ENCODE peak calls at places on chromosomes 5 and 9, in seven cellular contexts. K is H1, S is GM12878, W is HCT116, L is HepG2, Z is K562, H is SK-N-SH. J is an unnamed sample.

GRCh38 chr9:136015656-136016055 is 54.5 kb upstream of the UBAC1 start:
- DNase-seq in K (no peak), S (no peak), W (no peak), L (no peak), Z (no peak), H (peak), J (no peak)

GRCh38 chr5:78985407-78986223 is 505 bp upstream of the ARSB start:
- DNase-seq in K (no peak), S (no peak), W (no peak), L (peak), Z (peak), H (peak), J (no peak)

GRCh38 chr9:92934321-92934720 is 13.0 kb upstream of the FGD3 start:
- DNase-seq in K (no peak), S (no peak), W (peak), L (no peak), Z (peak), H (no peak), J (no peak)

GRCh38 chr5:169300468-169301385 is at the start of gene SLIT3:
- DNase-seq in K (peak), S (no peak), W (no peak), L (no peak), Z (no peak), H (peak), J (peak)

GRCh38 chr5:136957428-136957827 is 541.7 kb downstream of the SPOCK1 start:
- DNase-seq in K (no peak), S (no peak), W (no peak), L (no peak), Z (no peak), H (no peak), J (no peak)

GRCh38 chr5:59999056-59999455 is 105.5 kb upstream of the PDE4D start:
- DNase-seq in K (no peak), S (no peak), W (no peak), L (no peak), Z (no peak), H (no peak), J (no peak)

GRCh38 chr9:37119907-37120839 is at the start of gene ZCCHC7:
- DNase-seq in K (peak), S (peak), W (peak), L (peak), Z (peak), H (peak), J (peak)

GRCh38 chr9:70510157-70510770 is 95.8 kb upstream of the KLF9 start:
- DNase-seq in K (peak), S (no peak), W (peak), L (peak), Z (peak), H (peak), J (peak)

GRCh38 chr9:34562136-34562745 is 27.3 kb downstream of the CNTFR start:
- DNase-seq in K (no peak), S (no peak), W (no peak), L (no peak), Z (peak), H (peak), J (no peak)

GRCh38 chr5:39426136-39426535 is 1.4 kb upstream of the DAB2 start:
- DNase-seq in K (no peak), S (no peak), W (no peak), L (no peak), Z (no peak), H (no peak), J (no peak)

GRCh38 chr5:3612561-3613175 is 17.0 kb downstream of the IRX1 start:
- DNase-seq in K (no peak), S (no peak), W (no peak), L (no peak), Z (no peak), H (no peak), J (no peak)

GRCh38 chr5:9356306-9356942 is 189.5 kb downstream of the SEMA5A start:
- DNase-seq in K (no peak), S (no peak), W (no peak), L (no peak), Z (no peak), H (no peak), J (no peak)

GRCh38 chr9:5879419-5880181 is 11.1 kb upstream of the MLANA start:
- DNase-seq in K (no peak), S (no peak), W (peak), L (peak), Z (peak), H (peak), J (peak)

GRCh38 chr9:127913682-127914081 is 3.2 kb downstream of the ST6GALNAC4 start:
- DNase-seq in K (no peak), S (no peak), W (no peak), L (no peak), Z (no peak), H (no peak), J (no peak)

GRCh38 chr9:93654351-93654961 is 78.1 kb downstream of the PHF2 start:
- DNase-seq in K (no peak), S (no peak), W (no peak), L (no peak), Z (no peak), H (no peak), J (no peak)

GRCh38 chr9:136098844-136099243 is 3.8 kb upstream of the NACC2 start:
- DNase-seq in K (no peak), S (no peak), W (no peak), L (no peak), Z (no peak), H (no peak), J (no peak)

GRCh38 chr5:133381041-133381440 is 231.3 kb downstream of the FSTL4 start:
- DNase-seq in K (no peak), S (no peak), W (no peak), L (no peak), Z (no peak), H (no peak), J (no peak)

GRCh38 chr5:83446253-83446947 is 25.1 kb upstream of the VCAN start:
- DNase-seq in K (no peak), S (no peak), W (no peak), L (no peak), Z (no peak), H (no peak), J (no peak)

GRCh38 chr5:38450627-38451371 is 105.6 kb downstream of the LIFR start:
- DNase-seq in K (no peak), S (no peak), W (no peak), L (no peak), Z (no peak), H (no peak), J (no peak)

GRCh38 chr5:2193142-2193922 is 310.6 kb upstream of the IRX4 start:
- DNase-seq in K (no peak), S (no peak), W (no peak), L (no peak), Z (no peak), H (no peak), J (no peak)

GRCh38 chr5:117594165-117594564 is 1019.5 kb upstream of the SEMA6A start:
- DNase-seq in K (no peak), S (no peak), W (no peak), L (no peak), Z (no peak), H (no peak), J (no peak)

GRCh38 chr5:176697929-176698520 is 50.7 kb downstream of the TSPAN17 start:
- DNase-seq in K (no peak), S (no peak), W (no peak), L (no peak), Z (no peak), H (no peak), J (peak)

GRCh38 chr5:170985486-170985885 is 123.7 kb downstream of the RANBP17 start:
- DNase-seq in K (no peak), S (no peak), W (no peak), L (no peak), Z (no peak), H (no peak), J (no peak)

GRCh38 chr5:67156976-67157583 is 39.5 kb downstream of the CD180 start:
- DNase-seq in K (no peak), S (no peak), W (peak), L (peak), Z (peak), H (peak), J (no peak)

DNA sequence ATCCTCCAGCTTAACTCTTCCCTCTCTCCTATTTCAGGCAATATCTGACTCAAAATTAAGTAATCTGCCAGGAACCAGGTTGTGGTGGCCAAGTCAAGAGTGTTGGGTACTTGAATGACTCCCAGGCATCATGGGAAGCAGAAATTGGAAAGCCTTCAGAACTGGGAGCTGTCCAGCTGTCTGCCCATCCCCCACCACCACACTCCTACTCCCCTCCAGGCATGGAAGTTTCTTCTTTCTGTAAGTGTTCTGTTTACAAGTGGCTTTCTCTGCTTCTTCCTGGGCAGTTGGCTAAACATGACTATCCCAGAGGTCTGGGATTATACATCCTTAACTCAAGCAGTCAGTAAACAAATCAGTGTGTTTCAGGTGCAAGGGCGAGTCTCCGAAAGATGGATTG is 14.6 kb upstream of the PBX3 start:
- DNase-seq in K (no peak), S (no peak), W (no peak), L (no peak), Z (no peak), H (no peak), J (peak)
- H3K4me3 ChIP-seq in K (no peak), S (no peak), W (no peak), L (no peak), Z (no peak), H (no peak), J (no peak)

GRCh38 chr9:120925535-120926396 is 830 bp downstream of the TRAF1 start:
- DNase-seq in K (no peak), S (peak), W (no peak), L (no peak), Z (peak), H (no peak), J (no peak)
- H3K9ac ChIP-seq in K (no peak), S (peak), W (no peak), L (no peak), Z (peak), H (peak), J (peak)

GRCh38 chr5:15789661-15790060 is 289.7 kb downstream of the FBXL7 start:
- DNase-seq in K (no peak), S (no peak), W (no peak), L (no peak), Z (no peak), H (no peak), J (no peak)

GRCh38 chr5:15790446-15791005 is 290.5 kb downstream of the FBXL7 start:
- DNase-seq in K (no peak), S (no peak), W (no peak), L (no peak), Z (no peak), H (no peak), J (no peak)

GRCh38 chr5:15791274-15791673 is 291.3 kb downstream of the FBXL7 start:
- DNase-seq in K (no peak), S (no peak), W (no peak), L (no peak), Z (no peak), H (peak), J (no peak)

GRCh38 chr5:15794117-15794985 is 294.4 kb downstream of the FBXL7 start:
- DNase-seq in K (no peak), S (no peak), W (no peak), L (no peak), Z (no peak), H (peak), J (no peak)

GRCh38 chr5:15791859-15792258 is 291.9 kb downstream of the FBXL7 start:
- DNase-seq in K (no peak), S (no peak), W (no peak), L (no peak), Z (no peak), H (no peak), J (no peak)
- TF ChIP-seq YY1 in K (no peak), S (no peak), W (no peak), L (no peak), Z (no peak), H (no peak), J (no peak)

GRCh38 chr5:178561746-178562264 is 28.4 kb downstream of the COL23A1 start:
- DNase-seq in K (no peak), S (no peak), W (no peak), L (no peak), Z (no peak), H (no peak), J (no peak)
- H3K4me3 ChIP-seq in K (no peak), S (no peak), W (no peak), L (no peak), Z (no peak), H (no peak), J (no peak)

GRCh38 chr5:114325552-114325951 is 36.3 kb upstream of the KCNN2 start:
- DNase-seq in K (no peak), S (no peak), W (no peak), L (no peak), Z (no peak), H (no peak), J (no peak)

GRCh38 chr5:114330916-114331531 is 30.8 kb upstream of the KCNN2 start:
- DNase-seq in K (no peak), S (no peak), W (no peak), L (no peak), Z (no peak), H (no peak), J (no peak)

GRCh38 chr5:114332493-114332892 is 29.4 kb upstream of the KCNN2 start:
- DNase-seq in K (no peak), S (no peak), W (no peak), L (no peak), Z (no peak), H (no peak), J (no peak)

GRCh38 chr5:114324282-114324681 is 37.6 kb upstream of the KCNN2 start:
- DNase-seq in K (no peak), S (no peak), W (no peak), L (no peak), Z (no peak), H (no peak), J (no peak)

GRCh38 chr5:114327987-114328386 is 33.9 kb upstream of the KCNN2 start:
- DNase-seq in K (no peak), S (no peak), W (no peak), L (no peak), Z (no peak), H (no peak), J (no peak)
- H3K9ac ChIP-seq in K (no peak), S (no peak), W (no peak), L (no peak), Z (no peak), H (no peak), J (no peak)

GRCh38 chr9:98074119-98074990 is 17.8 kb downstream of the NANS start:
- DNase-seq in K (no peak), S (no peak), W (no peak), L (peak), Z (peak), H (peak), J (peak)
- TF ChIP-seq YY1 in K (no peak), S (peak), W (peak), L (no peak), Z (no peak), H (no peak), J (no peak)

GRCh38 chr5:150153957-150154617 is 1.6 kb downstream of the PDGFRB start:
- DNase-seq in K (no peak), S (no peak), W (no peak), L (peak), Z (no peak), H (no peak), J (no peak)
- H3K4me3 ChIP-seq in K (no peak), S (no peak), W (no peak), L (no peak), Z (no peak), H (peak), J (no peak)